ENCODE peak calls at places on chromosomes 2 and 18, in seven cellular contexts. B, Y, X, V, G, Q and C are unnamed samples.

GRCh38 chr2:13495039-13495438 is 778.3 kb downstream of the TRIB2 start:
- DNase-seq in B (no peak), Y (no peak), X (no peak), V (no peak), G (no peak), Q (no peak), C (no peak)

GRCh38 chr2:103103678-103104077 is 341.8 kb downstream of the TMEM182 start:
- DNase-seq in B (no peak), Y (no peak), X (no peak), V (no peak), G (no peak), Q (no peak), C (no peak)

GRCh38 chr2:46076251-46076650 is 221.0 kb upstream of the EPAS1 start:
- DNase-seq in B (no peak), Y (no peak), X (no peak), V (no peak), G (no peak), Q (no peak), C (no peak)

GRCh38 chr2:56449449-56449860 is 265.7 kb downstream of the CCDC85A start:
- DNase-seq in B (no peak), Y (no peak), X (no peak), V (no peak), G (no peak), Q (no peak), C (no peak)

GRCh38 chr2:239321596-239322413 is 79.0 kb downstream of the HDAC4 start:
- DNase-seq in B (peak; percentile 89), Y (peak; percentile 10), X (no peak), V (peak; percentile 31), G (no peak), Q (no peak), C (no peak)

GRCh38 chr2:113920996-113921395 is 31.1 kb downstream of the ACTR3 start:
- DNase-seq in B (no peak), Y (no peak), X (no peak), V (no peak), G (no peak), Q (no peak), C (no peak)

GRCh38 chr2:31270136-31270535 is 36.2 kb downstream of the EHD3 start:
- DNase-seq in B (no peak), Y (no peak), X (no peak), V (no peak), G (no peak), Q (no peak), C (no peak)

GRCh38 chr2:33213648-33214047 is 262.8 kb upstream of the RASGRP3 start:
- DNase-seq in B (no peak), Y (no peak), X (no peak), V (no peak), G (no peak), Q (no peak), C (no peak)

GRCh38 chr2:215751200-215751910 is 262.0 kb downstream of the MREG start:
- DNase-seq in B (no peak), Y (no peak), X (no peak), V (no peak), G (no peak), Q (no peak), C (no peak)

GRCh38 chr2:182652326-182652725 is 63.7 kb upstream of the DNAJC10 start:
- DNase-seq in B (peak; percentile 58), Y (no peak), X (no peak), V (no peak), G (no peak), Q (no peak), C (no peak)

GRCh38 chr18:45378308-45378707 is 237.0 kb upstream of the SLC14A2 start:
- DNase-seq in B (no peak), Y (no peak), X (no peak), V (no peak), G (no peak), Q (no peak), C (no peak)

GRCh38 chr2:19362094-19362649 is 3.7 kb upstream of the OSR1 start:
- DNase-seq in B (peak; percentile 54), Y (no peak), X (no peak), V (no peak), G (no peak), Q (peak; percentile 9), C (no peak)

GRCh38 chr2:241291977-241292376 is 23.5 kb downstream of the HDLBP start:
- DNase-seq in B (no peak), Y (no peak), X (no peak), V (no peak), G (no peak), Q (no peak), C (no peak)

GRCh38 chr2:11933854-11934253 is 187.4 kb downstream of the LPIN1 start:
- DNase-seq in B (no peak), Y (no peak), X (no peak), V (no peak), G (no peak), Q (peak; percentile 64), C (no peak)

GRCh38 chr2:134558208-134558890 is 160.5 kb downstream of the TMEM163 start:
- DNase-seq in B (no peak), Y (no peak), X (no peak), V (no peak), G (no peak), Q (no peak), C (no peak)

GRCh38 chr2:61135510-61135909 is 26.5 kb upstream of the C2orf74 start:
- DNase-seq in B (peak; percentile 46), Y (no peak), X (no peak), V (no peak), G (peak; percentile 3), Q (peak; percentile 40), C (no peak)

GRCh38 chr18:66560092-66560491 is 43.8 kb downstream of the CDH19 start:
- DNase-seq in B (no peak), Y (no peak), X (peak; percentile 8), V (no peak), G (peak; percentile 46), Q (no peak), C (peak; percentile 7)

GRCh38 chr18:10713400-10713799 is 187.6 kb downstream of the NAPG start:
- DNase-seq in B (no peak), Y (no peak), X (no peak), V (no peak), G (peak; percentile 34), Q (no peak), C (no peak)

GRCh38 chr2:219944861-219945260 is 317.4 kb downstream of the SLC4A3 start:
- DNase-seq in B (no peak), Y (no peak), X (no peak), V (no peak), G (no peak), Q (no peak), C (no peak)

GRCh38 chr18:12821408-12821807 is 62.6 kb downstream of the PTPN2 start:
- DNase-seq in B (no peak), Y (no peak), X (no peak), V (no peak), G (peak; percentile 23), Q (no peak), C (no peak)

DNA sequence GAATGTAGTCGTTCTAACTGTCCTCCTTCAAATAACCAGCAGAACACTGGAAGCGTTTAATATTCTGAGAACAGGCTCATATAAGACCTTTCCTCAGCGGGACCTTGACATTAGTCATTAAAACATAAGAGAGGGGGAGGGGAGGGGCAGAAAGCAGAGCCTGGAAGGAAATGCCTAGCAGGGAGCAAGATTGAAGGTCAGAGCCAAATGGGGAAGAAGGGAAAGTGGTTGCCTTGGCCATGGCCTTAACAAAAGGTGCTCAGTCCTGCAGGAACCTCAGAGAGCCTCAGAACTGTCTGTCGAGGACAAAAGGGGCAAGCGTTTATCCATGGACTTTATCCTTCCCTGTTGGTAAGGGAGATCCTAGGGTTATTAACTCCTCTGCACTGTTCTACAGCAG is 851 bp upstream of the PLA2R1 start:
- DNase-seq in B (no peak), Y (no peak), X (no peak), V (no peak), G (no peak), Q (no peak), C (no peak)
- H3K4me3 ChIP-seq in B (no peak overlapping the region), Y (peak overlapping the region; percentile 88), X (peak overlapping the region; percentile 53), V (no peak overlapping the region), G (no peak overlapping the region), Q (no peak overlapping the region), C (no peak overlapping the region)

DNA sequence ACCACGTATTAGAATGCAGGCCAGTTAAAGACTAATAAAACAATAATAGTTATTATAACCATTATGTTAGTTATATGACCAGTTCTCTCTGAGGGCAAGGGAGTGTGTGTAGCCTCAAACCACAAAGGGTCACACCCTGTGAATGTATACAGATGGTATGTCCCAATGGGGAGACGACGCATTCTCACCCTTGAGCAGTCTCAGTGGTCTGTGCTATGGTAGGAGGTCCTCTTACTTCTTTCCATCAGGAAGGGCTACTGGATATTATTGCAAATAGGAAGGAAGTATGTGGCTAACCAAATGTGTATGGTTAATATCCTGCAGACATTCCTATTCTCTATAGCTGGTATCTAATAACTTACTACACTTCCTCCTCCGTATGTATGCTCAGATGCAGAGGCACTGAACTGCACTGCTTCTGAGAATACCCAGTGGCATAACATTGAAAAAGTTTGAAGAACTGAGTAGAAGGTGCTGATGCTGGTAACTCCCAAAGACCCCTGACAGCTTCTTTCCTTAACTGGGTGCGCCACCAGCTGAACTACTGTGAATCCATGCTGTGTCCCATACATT is 306.7 kb upstream of the CCDC68 start:
- DNase-seq in B (no peak), Y (no peak), X (no peak), V (no peak), G (no peak), Q (no peak), C (no peak)
- H3K36me3 ChIP-seq in B (no peaks in the 10 kb centered on the region), Y (no peaks in the 10 kb centered on the region), X (no peaks in the 10 kb centered on the region), V (no peaks in the 10 kb centered on the region), G (no peaks in the 10 kb centered on the region), Q (peaks cover 86% of the 10 kb centered on the region), C (peaks cover 8% of the 10 kb centered on the region)

GRCh38 chr2:191635333-191636234 is 42.4 kb upstream of the NABP1 start:
- DNase-seq in B (peak; percentile 60), Y (no peak), X (no peak), V (no peak), G (no peak), Q (no peak), C (no peak)
- H3K4me1 ChIP-seq in B (peaks cover 42% of the 10 kb centered on the region), Y (no peaks in the 10 kb centered on the region), X (no peaks in the 10 kb centered on the region), V (peaks cover 33% of the 10 kb centered on the region), G (no peaks in the 10 kb centered on the region), Q (no peaks in the 10 kb centered on the region), C (peaks cover 2% of the 10 kb centered on the region)

GRCh38 chr2:203855274-203855673 is 12.3 kb upstream of the CTLA4 start:
- DNase-seq in B (peak; percentile 68), Y (no peak), X (no peak), V (no peak), G (no peak), Q (no peak), C (no peak)

GRCh38 chr2:203853722-203854121 is 13.8 kb upstream of the CTLA4 start:
- DNase-seq in B (peak; percentile 63), Y (no peak), X (no peak), V (no peak), G (no peak), Q (no peak), C (no peak)

GRCh38 chr2:203852760-203853159 is 14.8 kb upstream of the CTLA4 start:
- DNase-seq in B (peak; percentile 56), Y (no peak), X (no peak), V (no peak), G (no peak), Q (no peak), C (no peak)

GRCh38 chr2:203849010-203849409 is 18.6 kb upstream of the CTLA4 start:
- DNase-seq in B (no peak), Y (no peak), X (no peak), V (no peak), G (no peak), Q (no peak), C (no peak)

DNA sequence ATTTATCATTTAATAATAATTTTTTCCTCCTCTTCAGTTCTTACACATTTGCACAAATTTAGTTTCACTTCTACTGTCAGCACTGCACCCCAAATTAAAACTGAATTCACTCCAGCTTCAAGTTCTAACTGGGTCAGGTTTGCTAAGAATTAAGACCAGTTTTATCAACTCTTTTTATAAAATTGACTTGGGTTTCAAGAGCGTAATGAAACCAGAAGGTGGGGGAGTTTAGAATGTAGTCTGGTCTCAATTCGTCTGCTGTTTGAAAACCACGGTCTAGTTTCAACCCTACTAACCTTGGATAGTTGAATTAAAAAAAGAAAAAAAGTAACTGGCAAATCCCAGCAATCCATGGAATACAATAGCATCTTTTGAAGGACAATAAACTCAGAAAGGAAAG is 14.3 kb upstream of the CTLA4 start:
- DNase-seq in B (peak; percentile 72), Y (no peak), X (no peak), V (no peak), G (no peak), Q (no peak), C (no peak)
- H3K4me3 ChIP-seq in B (peak overlapping the region; percentile 94), Y (no peak overlapping the region), X (no peak overlapping the region), V (no peak overlapping the region), G (no peak overlapping the region), Q (no peak overlapping the region), C (no peak overlapping the region)